ENCODE peak calls at places on chromosomes 12 and 14, in eight cellular contexts. R, U, F, J, Z, C, S and M are unnamed samples.

GRCh38 chr14:24996930-24997329 is 53.0 kb downstream of the STXBP6 start:
- DNase-seq in U (no peak), J (no peak), R (no peak), F (no peak), Z (no peak), S (no peak), C (no peak), M (no peak)

GRCh38 chr14:51395361-51395849 is 155.4 kb downstream of the TMX1 start:
- DNase-seq in R (peak; percentile 22), F (peak; percentile 46), U (peak; percentile 80), S (no peak), Z (peak; percentile 82), C (peak; percentile 26), J (peak; percentile 57), M (peak; percentile 54)

GRCh38 chr12:52211716-52212585 is 20.1 kb upstream of the KRT80 start:
- DNase-seq in C (peak; percentile 6), J (no peak), F (no peak), U (no peak), S (no peak), Z (peak; percentile 52), R (no peak), M (no peak)

GRCh38 chr12:49033611-49034286 is 15.2 kb upstream of the PRKAG1 start:
- DNase-seq in Z (no peak), F (no peak), C (peak; percentile 19), J (no peak), S (no peak), U (no peak), R (no peak), M (no peak)

GRCh38 chr14:30211326-30211725 is 283.7 kb upstream of the PRKD1 start:
- DNase-seq in R (no peak), F (no peak), J (no peak), U (no peak), Z (no peak), S (no peak), C (no peak), M (no peak)

GRCh38 chr12:49540229-49541139 is 1.7 kb downstream of the KCNH3 start:
- DNase-seq in S (no peak), F (no peak), R (no peak), Z (peak; percentile 52), C (no peak), J (no peak), U (peak; percentile 55), M (no peak)

GRCh38 chr14:58151264-58151700 is 731 bp downstream of the ARMH4 start:
- DNase-seq in C (peak; percentile 21), R (no peak), U (no peak), S (no peak), F (no peak), J (no peak), Z (no peak), M (no peak)

GRCh38 chr12:41684997-41685396 is 459.7 kb downstream of the GXYLT1 start:
- DNase-seq in F (no peak), J (no peak), U (no peak), Z (no peak), R (peak; percentile 20), S (peak; percentile 31), C (no peak), M (no peak)

GRCh38 chr14:71693373-71693772 is 238.9 kb upstream of the RGS6 start:
- DNase-seq in U (no peak), C (no peak), Z (no peak), S (no peak), J (no peak), R (no peak), F (no peak), M (no peak)

GRCh38 chr14:39492267-39492666 is 60.0 kb upstream of the FBXO33 start:
- DNase-seq in R (peak; percentile 14), Z (no peak), C (no peak), S (no peak), J (no peak), U (no peak), F (no peak), M (no peak)

GRCh38 chr14:38210168-38210567 is 2.5 kb downstream of the SSTR1 start:
- DNase-seq in S (no peak), U (no peak), R (peak; percentile 24), F (peak; percentile 3), J (no peak), Z (no peak), C (no peak), M (no peak)

GRCh38 chr12:22333186-22333745 is 1.2 kb downstream of the ST8SIA1 start:
- DNase-seq in C (no peak), Z (no peak), S (peak; percentile 28), U (no peak), J (no peak), R (no peak), F (no peak), M (no peak)

GRCh38 chr12:78951746-78952532 is 87.4 kb downstream of the SYT1 start:
- DNase-seq in S (no peak), J (no peak), Z (no peak), U (no peak), F (no peak), R (no peak), C (no peak), M (no peak)

GRCh38 chr14:26595922-26596721 is 1.7 kb downstream of the NOVA1 start:
- DNase-seq in J (no peak), Z (no peak), F (no peak), S (no peak), U (no peak), R (no peak), C (peak; percentile 15), M (peak; percentile 40)

GRCh38 chr14:104114421-104115130 is 23.8 kb upstream of the KIF26A start:
- DNase-seq in S (no peak), J (no peak), Z (no peak), F (no peak), U (no peak), C (peak; percentile 16), R (no peak), M (no peak)

GRCh38 chr14:67332468-67332867 is 27.1 kb downstream of the ATP6V1D start:
- DNase-seq in U (no peak), J (no peak), R (no peak), Z (no peak), F (no peak), S (no peak), C (no peak), M (no peak)

GRCh38 chr12:107318804-107319535 is 225.6 kb upstream of the CRY1 start:
- DNase-seq in S (no peak), J (no peak), F (peak; percentile 28), R (peak; percentile 66), U (peak; percentile 20), C (no peak), Z (no peak), M (no peak)

GRCh38 chr12:98973395-98973794 is 328.3 kb downstream of the APAF1 start:
- DNase-seq in J (no peak), F (no peak), Z (no peak), R (peak; percentile 60), C (no peak), S (no peak), U (no peak), M (no peak)

GRCh38 chr14:69854598-69854997 is 24.6 kb upstream of the SMOC1 start:
- DNase-seq in F (no peak), R (no peak), Z (no peak), J (no peak), U (no peak), C (no peak), S (no peak), M (no peak)

DNA sequence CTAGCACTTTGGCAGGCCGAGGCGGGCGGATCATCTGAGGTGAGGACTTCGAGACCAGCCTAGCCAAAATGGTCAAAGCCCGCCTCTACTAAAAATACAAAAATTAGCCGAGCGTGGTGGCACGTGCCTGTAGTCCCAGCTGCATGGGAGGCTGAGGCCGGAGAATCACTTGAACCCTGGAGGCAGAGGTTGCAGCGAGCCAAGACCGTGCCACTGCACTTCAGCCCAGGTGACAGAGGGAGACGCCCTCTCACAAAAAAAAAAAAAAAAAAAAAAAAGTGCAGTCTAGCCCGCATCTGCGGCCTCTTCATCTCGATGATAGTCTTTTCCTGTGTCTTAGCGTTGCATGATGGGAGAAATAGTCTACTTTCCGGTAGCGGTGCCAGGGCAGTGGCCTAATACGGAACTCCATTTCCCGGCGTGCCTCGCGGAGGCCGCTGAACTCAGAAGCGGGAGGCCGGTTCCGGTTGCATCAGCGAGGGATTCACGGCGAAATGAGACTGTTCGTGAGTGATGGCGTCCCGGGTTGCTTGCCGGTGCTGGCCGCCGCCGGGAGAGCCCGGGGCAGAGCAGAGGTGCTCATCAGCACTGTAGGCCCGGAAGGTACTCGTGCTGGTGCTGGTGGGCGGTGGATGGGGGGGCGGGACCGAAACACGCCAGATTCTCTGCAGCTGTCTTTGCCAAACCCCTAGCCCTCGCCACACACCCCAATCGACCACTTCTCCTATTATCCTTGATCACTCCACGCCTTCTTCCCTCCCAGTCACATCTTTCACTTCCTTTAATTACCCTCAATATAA is at the start of gene MARS1:
- DNase-seq in Z (peak; percentile 98), C (peak; percentile 95), R (peak; percentile 98), U (peak; percentile 93), J (peak; percentile 96), S (peak; percentile 97), F (peak; percentile 97), M (peak; percentile 85)
- TF ChIP-seq POLR2A in Z (peak; percentile 47), C (peak; percentile 64), R (peak; percentile 76), U (no peak), J (no peak), S (peak; percentile 93), F (peak; percentile 71), M (peak; percentile 97)

GRCh38 chr12:54324617-54325441 is at the start of gene COPZ1:
- DNase-seq in S (peak; percentile 99), J (peak; percentile 99), F (peak; percentile 99), U (peak; percentile 99), Z (peak; percentile 98), C (peak; percentile 97), R (peak; percentile 100), M (peak; percentile 87)
- TF ChIP-seq POLR2A in S (peak; percentile 92), J (peak; percentile 40), F (peak; percentile 93), U (peak; percentile 80), Z (peak; percentile 76), C (peak; percentile 82), R (peak; percentile 87), M (peak; percentile 87)

GRCh38 chr14:91412939-91413338 is 4.7 kb downstream of the CCDC88C start:
- DNase-seq in R (no peak), S (no peak), C (no peak), Z (no peak), J (no peak), F (no peak), U (no peak), M (no peak)

GRCh38 chr14:91410781-91411536 is 6.7 kb downstream of the CCDC88C start:
- DNase-seq in Z (peak; percentile 47), J (no peak), R (no peak), C (no peak), S (no peak), U (no peak), F (no peak), M (no peak)

GRCh38 chr14:91406982-91407381 is 10.6 kb downstream of the CCDC88C start:
- DNase-seq in S (no peak), F (no peak), Z (peak; percentile 6), R (no peak), J (no peak), U (no peak), C (no peak), M (no peak)

GRCh38 chr14:91406451-91406850 is 11.2 kb downstream of the CCDC88C start:
- DNase-seq in J (no peak), C (no peak), F (no peak), R (no peak), U (no peak), Z (no peak), S (no peak), M (no peak)

GRCh38 chr14:91409991-91410401 is 7.6 kb downstream of the CCDC88C start:
- DNase-seq in U (no peak), R (no peak), Z (peak; percentile 7), S (no peak), C (no peak), F (no peak), J (no peak), M (no peak)
- TF ChIP-seq POLR2A in U (no peak), R (no peak), Z (no peak), S (no peak), C (no peak), F (no peak), J (no peak), M (no peak)

GRCh38 chr12:121128908-121129704 is 3.6 kb upstream of the P2RX7 start:
- DNase-seq in U (peak; percentile 48), C (peak; percentile 82), J (peak; percentile 81), R (peak; percentile 55), Z (peak; percentile 94), F (peak; percentile 84), S (peak; percentile 60), M (no peak)
- TF ChIP-seq POLR2A in U (no peak), C (no peak), J (no peak), R (no peak), Z (no peak), F (no peak), S (no peak), M (no peak)